ENCODE peak calls at places on chromosomes 3 and 15, in ten cellular contexts. One of them, this sample, is unnamed.

GRCh38 chr15:77654975-77655374 is 22.3 kb upstream of the LINGO1 start:
- DNase-seq in T47D: peak; percentile 49
- DNase-seq in SHP77: peak; percentile 50
- DNase-seq in heart left ventricle: peak; percentile 19
- DNase-seq in dorsolateral prefrontal cortex: no peak
- DNase-seq in stimulated activated CD4-positive, alpha-beta T cell treated with anti-CD3 and anti-CD28 coated beads, Interleukin-1b, Interleukin-23, amount 100 ng/mL, for 1 hour: no peak
- DNase-seq in KG1: no peak
- DNase-seq in H9: peak; percentile 76
- DNase-seq in transverse colon: peak; percentile 55
- DNase-seq in endothelial cell: peak; percentile 34
- DNase-seq in this sample: no peak

GRCh38 chr15:24878153-24878552 is 76.6 kb upstream of the SNRPN start:
- DNase-seq in T47D: peak; percentile 22
- DNase-seq in SHP77: peak; percentile 66
- DNase-seq in heart left ventricle: no peak
- DNase-seq in dorsolateral prefrontal cortex: peak; percentile 50
- DNase-seq in stimulated activated CD4-positive, alpha-beta T cell treated with anti-CD3 and anti-CD28 coated beads, Interleukin-1b, Interleukin-23, amount 100 ng/mL, for 1 hour: no peak
- DNase-seq in KG1: peak; percentile 36
- DNase-seq in H9: no peak
- DNase-seq in transverse colon: peak; percentile 6
- DNase-seq in endothelial cell: peak; percentile 30
- DNase-seq in this sample: peak; percentile 29

GRCh38 chr3:182294256-182294655 is 499.0 kb upstream of the ATP11B start:
- DNase-seq in T47D: no peak
- DNase-seq in SHP77: no peak
- DNase-seq in heart left ventricle: no peak
- DNase-seq in dorsolateral prefrontal cortex: no peak
- DNase-seq in stimulated activated CD4-positive, alpha-beta T cell treated with anti-CD3 and anti-CD28 coated beads, Interleukin-1b, Interleukin-23, amount 100 ng/mL, for 1 hour: no peak
- DNase-seq in KG1: no peak
- DNase-seq in H9: no peak
- DNase-seq in transverse colon: no peak
- DNase-seq in endothelial cell: no peak
- DNase-seq in this sample: no peak

GRCh38 chr3:110697961-110698360 is 373.7 kb upstream of the NECTIN3 start:
- DNase-seq in T47D: no peak
- DNase-seq in SHP77: no peak
- DNase-seq in heart left ventricle: no peak
- DNase-seq in dorsolateral prefrontal cortex: no peak
- DNase-seq in stimulated activated CD4-positive, alpha-beta T cell treated with anti-CD3 and anti-CD28 coated beads, Interleukin-1b, Interleukin-23, amount 100 ng/mL, for 1 hour: no peak
- DNase-seq in KG1: no peak
- DNase-seq in H9: no peak
- DNase-seq in transverse colon: no peak
- DNase-seq in endothelial cell: no peak
- DNase-seq in this sample: no peak

GRCh38 chr15:79977431-79977940 is 6.5 kb upstream of the BCL2A1 start:
- DNase-seq in T47D: no peak
- DNase-seq in SHP77: no peak
- DNase-seq in heart left ventricle: no peak
- DNase-seq in dorsolateral prefrontal cortex: no peak
- DNase-seq in stimulated activated CD4-positive, alpha-beta T cell treated with anti-CD3 and anti-CD28 coated beads, Interleukin-1b, Interleukin-23, amount 100 ng/mL, for 1 hour: no peak
- DNase-seq in KG1: peak; percentile 78
- DNase-seq in H9: no peak
- DNase-seq in transverse colon: peak; percentile 14
- DNase-seq in endothelial cell: no peak
- DNase-seq in this sample: no peak

GRCh38 chr3:45075821-45076625 is 49.9 kb downstream of the CLEC3B start:
- DNase-seq in T47D: no peak
- DNase-seq in SHP77: no peak
- DNase-seq in heart left ventricle: no peak
- DNase-seq in dorsolateral prefrontal cortex: no peak
- DNase-seq in stimulated activated CD4-positive, alpha-beta T cell treated with anti-CD3 and anti-CD28 coated beads, Interleukin-1b, Interleukin-23, amount 100 ng/mL, for 1 hour: no peak
- DNase-seq in KG1: no peak
- DNase-seq in H9: no peak
- DNase-seq in transverse colon: no peak
- DNase-seq in endothelial cell: no peak
- DNase-seq in this sample: no peak

GRCh38 chr3:141769171-141769894 is 6.1 kb downstream of the GRK7 start:
- DNase-seq in T47D: no peak
- DNase-seq in SHP77: no peak
- DNase-seq in heart left ventricle: no peak
- DNase-seq in dorsolateral prefrontal cortex: no peak
- DNase-seq in stimulated activated CD4-positive, alpha-beta T cell treated with anti-CD3 and anti-CD28 coated beads, Interleukin-1b, Interleukin-23, amount 100 ng/mL, for 1 hour: no peak
- DNase-seq in KG1: no peak
- DNase-seq in H9: no peak
- DNase-seq in transverse colon: no peak
- DNase-seq in endothelial cell: no peak
- DNase-seq in this sample: no peak

GRCh38 chr3:87298111-87298718 is 21.8 kb upstream of the POU1F1 start:
- DNase-seq in T47D: peak; percentile 4
- DNase-seq in SHP77: peak; percentile 16
- DNase-seq in heart left ventricle: no peak
- DNase-seq in dorsolateral prefrontal cortex: no peak
- DNase-seq in stimulated activated CD4-positive, alpha-beta T cell treated with anti-CD3 and anti-CD28 coated beads, Interleukin-1b, Interleukin-23, amount 100 ng/mL, for 1 hour: no peak
- DNase-seq in KG1: peak; percentile 39
- DNase-seq in H9: no peak
- DNase-seq in transverse colon: no peak
- DNase-seq in endothelial cell: no peak
- DNase-seq in this sample: no peak

GRCh38 chr3:178127221-178127620 is 409.0 kb upstream of the KCNMB2 start:
- DNase-seq in T47D: no peak
- DNase-seq in SHP77: no peak
- DNase-seq in heart left ventricle: no peak
- DNase-seq in dorsolateral prefrontal cortex: no peak
- DNase-seq in stimulated activated CD4-positive, alpha-beta T cell treated with anti-CD3 and anti-CD28 coated beads, Interleukin-1b, Interleukin-23, amount 100 ng/mL, for 1 hour: no peak
- DNase-seq in KG1: no peak
- DNase-seq in H9: peak; percentile 27
- DNase-seq in transverse colon: no peak
- DNase-seq in endothelial cell: no peak
- DNase-seq in this sample: no peak

GRCh38 chr3:4411236-4411635 is 55.8 kb downstream of the SUMF1 start:
- DNase-seq in T47D: no peak
- DNase-seq in SHP77: no peak
- DNase-seq in heart left ventricle: no peak
- DNase-seq in dorsolateral prefrontal cortex: no peak
- DNase-seq in stimulated activated CD4-positive, alpha-beta T cell treated with anti-CD3 and anti-CD28 coated beads, Interleukin-1b, Interleukin-23, amount 100 ng/mL, for 1 hour: no peak
- DNase-seq in KG1: no peak
- DNase-seq in H9: no peak
- DNase-seq in transverse colon: no peak
- DNase-seq in endothelial cell: no peak
- DNase-seq in this sample: no peak

GRCh38 chr15:82081904-82082810 is 36.3 kb upstream of the MEX3B start:
- DNase-seq in T47D: no peak
- DNase-seq in SHP77: no peak
- DNase-seq in heart left ventricle: no peak
- DNase-seq in dorsolateral prefrontal cortex: no peak
- DNase-seq in stimulated activated CD4-positive, alpha-beta T cell treated with anti-CD3 and anti-CD28 coated beads, Interleukin-1b, Interleukin-23, amount 100 ng/mL, for 1 hour: no peak
- DNase-seq in KG1: no peak
- DNase-seq in H9: peak; percentile 71
- DNase-seq in transverse colon: no peak
- DNase-seq in endothelial cell: peak; percentile 28
- DNase-seq in this sample: no peak

GRCh38 chr15:73388256-73388781 is 19.6 kb upstream of the HCN4 start:
- DNase-seq in T47D: no peak
- DNase-seq in SHP77: no peak
- DNase-seq in heart left ventricle: no peak
- DNase-seq in dorsolateral prefrontal cortex: no peak
- DNase-seq in stimulated activated CD4-positive, alpha-beta T cell treated with anti-CD3 and anti-CD28 coated beads, Interleukin-1b, Interleukin-23, amount 100 ng/mL, for 1 hour: no peak
- DNase-seq in KG1: no peak
- DNase-seq in H9: peak; percentile 56
- DNase-seq in transverse colon: no peak
- DNase-seq in endothelial cell: no peak
- DNase-seq in this sample: no peak

GRCh38 chr15:75142499-75142898 is 59.2 kb upstream of the C15orf39 start:
- DNase-seq in T47D: no peak
- DNase-seq in SHP77: no peak
- DNase-seq in heart left ventricle: no peak
- DNase-seq in dorsolateral prefrontal cortex: no peak
- DNase-seq in stimulated activated CD4-positive, alpha-beta T cell treated with anti-CD3 and anti-CD28 coated beads, Interleukin-1b, Interleukin-23, amount 100 ng/mL, for 1 hour: no peak
- DNase-seq in KG1: no peak
- DNase-seq in H9: no peak
- DNase-seq in transverse colon: no peak
- DNase-seq in endothelial cell: no peak
- DNase-seq in this sample: no peak

GRCh38 chr3:43191116-43191515 is 85.2 kb upstream of the POMGNT2 start:
- DNase-seq in T47D: no peak
- DNase-seq in SHP77: no peak
- DNase-seq in heart left ventricle: no peak
- DNase-seq in dorsolateral prefrontal cortex: no peak
- DNase-seq in stimulated activated CD4-positive, alpha-beta T cell treated with anti-CD3 and anti-CD28 coated beads, Interleukin-1b, Interleukin-23, amount 100 ng/mL, for 1 hour: no peak
- DNase-seq in KG1: no peak
- DNase-seq in H9: no peak
- DNase-seq in transverse colon: no peak
- DNase-seq in endothelial cell: no peak
- DNase-seq in this sample: no peak

GRCh38 chr3:16723994-16724393 is 118.8 kb upstream of the DAZL start:
- DNase-seq in T47D: no peak
- DNase-seq in SHP77: no peak
- DNase-seq in heart left ventricle: no peak
- DNase-seq in dorsolateral prefrontal cortex: no peak
- DNase-seq in stimulated activated CD4-positive, alpha-beta T cell treated with anti-CD3 and anti-CD28 coated beads, Interleukin-1b, Interleukin-23, amount 100 ng/mL, for 1 hour: no peak
- DNase-seq in KG1: no peak
- DNase-seq in H9: peak; percentile 68
- DNase-seq in transverse colon: no peak
- DNase-seq in endothelial cell: peak; percentile 4
- DNase-seq in this sample: no peak

GRCh38 chr3:42892807-42893206 is 13.1 kb upstream of the ZNF662 start:
- DNase-seq in T47D: no peak
- DNase-seq in SHP77: no peak
- DNase-seq in heart left ventricle: no peak
- DNase-seq in dorsolateral prefrontal cortex: no peak
- DNase-seq in stimulated activated CD4-positive, alpha-beta T cell treated with anti-CD3 and anti-CD28 coated beads, Interleukin-1b, Interleukin-23, amount 100 ng/mL, for 1 hour: no peak
- DNase-seq in KG1: no peak
- DNase-seq in H9: no peak
- DNase-seq in transverse colon: no peak
- DNase-seq in endothelial cell: no peak
- DNase-seq in this sample: no peak

GRCh38 chr3:55964491-55964980 is 477.4 kb upstream of the WNT5A start:
- DNase-seq in T47D: no peak
- DNase-seq in SHP77: no peak
- DNase-seq in heart left ventricle: no peak
- DNase-seq in dorsolateral prefrontal cortex: no peak
- DNase-seq in stimulated activated CD4-positive, alpha-beta T cell treated with anti-CD3 and anti-CD28 coated beads, Interleukin-1b, Interleukin-23, amount 100 ng/mL, for 1 hour: no peak
- DNase-seq in KG1: no peak
- DNase-seq in H9: no peak
- DNase-seq in transverse colon: no peak
- DNase-seq in endothelial cell: no peak
- DNase-seq in this sample: no peak

GRCh38 chr3:124760601-124761000 is 30.3 kb downstream of the UMPS start:
- DNase-seq in T47D: no peak
- DNase-seq in SHP77: peak; percentile 34
- DNase-seq in heart left ventricle: no peak
- DNase-seq in dorsolateral prefrontal cortex: no peak
- DNase-seq in stimulated activated CD4-positive, alpha-beta T cell treated with anti-CD3 and anti-CD28 coated beads, Interleukin-1b, Interleukin-23, amount 100 ng/mL, for 1 hour: no peak
- DNase-seq in KG1: no peak
- DNase-seq in H9: no peak
- DNase-seq in transverse colon: no peak
- DNase-seq in endothelial cell: no peak
- DNase-seq in this sample: peak; percentile 51

GRCh38 chr3:107239703-107240102 is 137.5 kb upstream of the CCDC54 start:
- DNase-seq in T47D: no peak
- DNase-seq in SHP77: no peak
- DNase-seq in heart left ventricle: no peak
- DNase-seq in dorsolateral prefrontal cortex: no peak
- DNase-seq in stimulated activated CD4-positive, alpha-beta T cell treated with anti-CD3 and anti-CD28 coated beads, Interleukin-1b, Interleukin-23, amount 100 ng/mL, for 1 hour: no peak
- DNase-seq in KG1: no peak
- DNase-seq in H9: no peak
- DNase-seq in transverse colon: no peak
- DNase-seq in endothelial cell: no peak
- DNase-seq in this sample: no peak

GRCh38 chr3:111809196-111809595 is 49.9 kb upstream of the PHLDB2 start:
- DNase-seq in T47D: no peak
- DNase-seq in SHP77: no peak
- DNase-seq in heart left ventricle: no peak
- DNase-seq in dorsolateral prefrontal cortex: no peak
- DNase-seq in stimulated activated CD4-positive, alpha-beta T cell treated with anti-CD3 and anti-CD28 coated beads, Interleukin-1b, Interleukin-23, amount 100 ng/mL, for 1 hour: no peak
- DNase-seq in KG1: no peak
- DNase-seq in H9: no peak
- DNase-seq in transverse colon: no peak
- DNase-seq in endothelial cell: no peak
- DNase-seq in this sample: no peak

GRCh38 chr3:122014741-122015140 is 7.3 kb downstream of the ILDR1 start:
- DNase-seq in T47D: no peak
- DNase-seq in SHP77: no peak
- DNase-seq in heart left ventricle: no peak
- DNase-seq in dorsolateral prefrontal cortex: no peak
- DNase-seq in stimulated activated CD4-positive, alpha-beta T cell treated with anti-CD3 and anti-CD28 coated beads, Interleukin-1b, Interleukin-23, amount 100 ng/mL, for 1 hour: no peak
- DNase-seq in KG1: no peak
- DNase-seq in H9: no peak
- DNase-seq in transverse colon: no peak
- DNase-seq in endothelial cell: no peak
- DNase-seq in this sample: no peak

GRCh38 chr3:127132876-127133275 is 60.1 kb upstream of the PRR23E start:
- DNase-seq in T47D: no peak
- DNase-seq in SHP77: no peak
- DNase-seq in heart left ventricle: no peak
- DNase-seq in dorsolateral prefrontal cortex: no peak
- DNase-seq in stimulated activated CD4-positive, alpha-beta T cell treated with anti-CD3 and anti-CD28 coated beads, Interleukin-1b, Interleukin-23, amount 100 ng/mL, for 1 hour: no peak
- DNase-seq in KG1: no peak
- DNase-seq in H9: no peak
- DNase-seq in transverse colon: no peak
- DNase-seq in endothelial cell: no peak
- DNase-seq in this sample: no peak

GRCh38 chr3:186633481-186633880 is 6.7 kb upstream of the FETUB start:
- DNase-seq in T47D: no peak
- DNase-seq in SHP77: no peak
- DNase-seq in heart left ventricle: no peak
- DNase-seq in dorsolateral prefrontal cortex: no peak
- DNase-seq in stimulated activated CD4-positive, alpha-beta T cell treated with anti-CD3 and anti-CD28 coated beads, Interleukin-1b, Interleukin-23, amount 100 ng/mL, for 1 hour: no peak
- DNase-seq in KG1: no peak
- DNase-seq in H9: no peak
- DNase-seq in transverse colon: no peak
- DNase-seq in endothelial cell: no peak
- DNase-seq in this sample: no peak

GRCh38 chr15:82533801-82534200 is 6.5 kb downstream of the RPS17 start:
- DNase-seq in T47D: no peak
- DNase-seq in SHP77: no peak
- DNase-seq in heart left ventricle: no peak
- DNase-seq in dorsolateral prefrontal cortex: no peak
- DNase-seq in stimulated activated CD4-positive, alpha-beta T cell treated with anti-CD3 and anti-CD28 coated beads, Interleukin-1b, Interleukin-23, amount 100 ng/mL, for 1 hour: no peak
- DNase-seq in KG1: no peak
- DNase-seq in H9: peak; percentile 25
- DNase-seq in transverse colon: no peak
- DNase-seq in endothelial cell: no peak
- DNase-seq in this sample: no peak

GRCh38 chr15:101267320-101268104 is 9.8 kb downstream of the SELENOS start:
- DNase-seq in T47D: no peak
- DNase-seq in SHP77: no peak
- DNase-seq in heart left ventricle: no peak
- DNase-seq in dorsolateral prefrontal cortex: peak; percentile 65
- DNase-seq in stimulated activated CD4-positive, alpha-beta T cell treated with anti-CD3 and anti-CD28 coated beads, Interleukin-1b, Interleukin-23, amount 100 ng/mL, for 1 hour: no peak
- DNase-seq in KG1: no peak
- DNase-seq in H9: peak; percentile 66
- DNase-seq in transverse colon: no peak
- DNase-seq in endothelial cell: no peak
- DNase-seq in this sample: no peak

GRCh38 chr15:83697716-83698115 is 43.8 kb downstream of the ADAMTSL3 start:
- DNase-seq in T47D: no peak
- DNase-seq in SHP77: no peak
- DNase-seq in heart left ventricle: no peak
- DNase-seq in dorsolateral prefrontal cortex: no peak
- DNase-seq in stimulated activated CD4-positive, alpha-beta T cell treated with anti-CD3 and anti-CD28 coated beads, Interleukin-1b, Interleukin-23, amount 100 ng/mL, for 1 hour: no peak
- DNase-seq in KG1: no peak
- DNase-seq in H9: no peak
- DNase-seq in transverse colon: no peak
- DNase-seq in endothelial cell: no peak
- DNase-seq in this sample: no peak

GRCh38 chr3:42712716-42713372 is 10.2 kb upstream of the HHATL start:
- DNase-seq in T47D: no peak
- DNase-seq in SHP77: no peak
- DNase-seq in heart left ventricle: no peak
- DNase-seq in dorsolateral prefrontal cortex: no peak
- DNase-seq in stimulated activated CD4-positive, alpha-beta T cell treated with anti-CD3 and anti-CD28 coated beads, Interleukin-1b, Interleukin-23, amount 100 ng/mL, for 1 hour: no peak
- DNase-seq in KG1: no peak
- DNase-seq in H9: no peak
- DNase-seq in transverse colon: peak; percentile 1
- DNase-seq in endothelial cell: no peak
- DNase-seq in this sample: no peak

GRCh38 chr3:178083906-178084823 is 452.1 kb upstream of the KCNMB2 start:
- DNase-seq in T47D: no peak
- DNase-seq in SHP77: peak; percentile 22
- DNase-seq in heart left ventricle: no peak
- DNase-seq in dorsolateral prefrontal cortex: no peak
- DNase-seq in stimulated activated CD4-positive, alpha-beta T cell treated with anti-CD3 and anti-CD28 coated beads, Interleukin-1b, Interleukin-23, amount 100 ng/mL, for 1 hour: no peak
- DNase-seq in KG1: no peak
- DNase-seq in H9: no peak
- DNase-seq in transverse colon: no peak
- DNase-seq in endothelial cell: peak; percentile 10
- DNase-seq in this sample: no peak

This sample was measured in prostate gland.